ENCODE peak calls at places on chromosomes 12 and 14, in nine cellular contexts. R is stomach, P is Panc1, M is sigmoid colon, C is HL-60, Z is H1, F is transverse colon, B is esophagus muscularis mucosa, W is breast epithelium. K is an unnamed sample.

GRCh38 chr12:72296389-72296788 is 24.2 kb downstream of the TRHDE start:
- DNase-seq in M (no peak), F (no peak), P (no peak), B (no peak), R (no peak), W (no peak), Z (no peak), C (no peak), K (no peak)

GRCh38 chr12:8698132-8698829 is 490 bp downstream of the RIMKLB start:
- DNase-seq in B (no peak), F (peak; percentile 63), W (peak; percentile 57), Z (peak; percentile 78), R (peak; percentile 62), P (no peak), M (peak; percentile 85), C (no peak), K (peak; percentile 72)

GRCh38 chr12:111330800-111331752 is 37.8 kb downstream of the PHETA1 start:
- DNase-seq in P (peak; percentile 22), B (no peak), R (no peak), Z (no peak), M (no peak), W (no peak), F (no peak), C (no peak), K (peak; percentile 85)

GRCh38 chr12:124698211-124698997 is 131.0 kb upstream of the NCOR2 start:
- DNase-seq in F (no peak), W (no peak), Z (no peak), B (no peak), R (peak; percentile 56), C (no peak), P (no peak), M (no peak), K (no peak)

GRCh38 chr14:34640826-34641225 is 10.9 kb upstream of the SNX6 start:
- DNase-seq in P (no peak), Z (no peak), B (no peak), R (no peak), W (no peak), F (no peak), C (no peak), M (no peak), K (no peak)

GRCh38 chr14:74956280-74957072 is 1.1 kb upstream of the PGF start:
- DNase-seq in M (no peak), P (no peak), C (no peak), B (no peak), F (no peak), R (no peak), W (no peak), Z (no peak), K (no peak)

GRCh38 chr12:10364839-10365681 is 24.8 kb downstream of the KLRK1 start:
- DNase-seq in M (peak; percentile 79), P (peak; percentile 72), B (no peak), C (no peak), R (peak; percentile 69), F (peak; percentile 71), W (no peak), Z (no peak), K (peak; percentile 94)

GRCh38 chr14:76947078-76947837 is 81.2 kb downstream of the IRF2BPL start:
- DNase-seq in W (peak; percentile 92), M (peak; percentile 95), B (peak; percentile 96), F (peak; percentile 89), Z (peak; percentile 93), P (no peak), C (no peak), R (peak; percentile 94), K (peak; percentile 98)

GRCh38 chr14:21072102-21072501 is 2.0 kb downstream of the ARHGEF40 start:
- DNase-seq in M (no peak), C (peak; percentile 86), R (no peak), P (no peak), Z (no peak), B (no peak), F (no peak), W (no peak), K (peak; percentile 30)

DNA sequence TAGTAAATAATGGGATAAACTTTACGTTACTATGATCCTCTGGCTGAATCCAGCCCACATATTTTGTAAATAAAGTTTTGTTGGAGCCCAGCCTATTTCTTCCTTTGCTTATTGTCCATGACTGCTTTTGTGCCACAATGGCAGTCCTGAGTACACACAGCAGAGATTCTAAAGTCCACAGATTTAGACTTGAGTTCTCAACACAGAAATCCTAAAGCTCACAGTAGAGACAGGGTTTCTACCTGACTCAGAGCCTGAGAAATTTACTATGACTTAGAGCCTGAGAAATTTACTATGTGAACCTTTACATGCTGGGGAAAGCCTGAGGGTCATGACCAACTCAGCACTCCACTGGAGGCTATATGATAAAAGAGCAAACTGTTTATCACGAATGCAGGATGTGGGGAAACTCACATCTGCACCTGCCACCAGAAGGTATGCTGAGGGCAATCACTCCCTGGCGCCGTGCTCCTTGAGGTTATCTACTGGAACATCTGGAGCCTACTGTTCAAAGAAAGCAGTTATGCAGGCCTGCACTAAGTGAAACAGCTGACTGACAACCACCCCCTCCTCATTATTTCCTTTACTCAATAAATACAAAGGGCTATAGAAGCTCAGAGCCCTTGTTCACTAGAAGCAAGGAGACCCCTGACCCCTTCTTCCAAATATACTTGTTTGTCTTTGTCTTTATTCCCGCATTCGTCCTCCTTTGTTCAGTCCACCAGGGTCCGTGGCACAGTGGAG is 52.6 kb upstream of the BICD1 start:
- DNase-seq in Z (no peak), R (no peak), B (no peak), C (no peak), M (no peak), F (no peak), P (no peak), W (no peak), K (no peak)
- TF ChIP-seq POLR2AphosphoS5 in Z (no peak), R (no peak), B (no peak), C (no peak), M (no peak), F (no peak), P (no peak), W (no peak), K (no peak)

GRCh38 chr12:1605129-1606020 is 11.0 kb upstream of the FBXL14 start:
- DNase-seq in P (peak; percentile 68), W (peak; percentile 63), B (no peak), Z (peak; percentile 69), C (peak; percentile 34), R (peak; percentile 73), F (peak; percentile 77), M (peak; percentile 90), K (peak; percentile 85)

GRCh38 chr12:1604464-1604863 is 10.1 kb upstream of the FBXL14 start:
- DNase-seq in M (no peak), F (no peak), B (no peak), P (no peak), R (no peak), Z (no peak), W (no peak), C (no peak), K (no peak)

GRCh38 chr12:1603621-1604020 is 9.2 kb upstream of the FBXL14 start:
- DNase-seq in P (no peak), B (no peak), F (no peak), W (no peak), R (no peak), M (no peak), Z (no peak), C (no peak), K (no peak)

GRCh38 chr12:1607940-1608782 is 13.8 kb upstream of the FBXL14 start:
- DNase-seq in R (no peak), Z (no peak), P (no peak), B (no peak), M (no peak), W (no peak), F (no peak), C (no peak), K (no peak)

DNA sequence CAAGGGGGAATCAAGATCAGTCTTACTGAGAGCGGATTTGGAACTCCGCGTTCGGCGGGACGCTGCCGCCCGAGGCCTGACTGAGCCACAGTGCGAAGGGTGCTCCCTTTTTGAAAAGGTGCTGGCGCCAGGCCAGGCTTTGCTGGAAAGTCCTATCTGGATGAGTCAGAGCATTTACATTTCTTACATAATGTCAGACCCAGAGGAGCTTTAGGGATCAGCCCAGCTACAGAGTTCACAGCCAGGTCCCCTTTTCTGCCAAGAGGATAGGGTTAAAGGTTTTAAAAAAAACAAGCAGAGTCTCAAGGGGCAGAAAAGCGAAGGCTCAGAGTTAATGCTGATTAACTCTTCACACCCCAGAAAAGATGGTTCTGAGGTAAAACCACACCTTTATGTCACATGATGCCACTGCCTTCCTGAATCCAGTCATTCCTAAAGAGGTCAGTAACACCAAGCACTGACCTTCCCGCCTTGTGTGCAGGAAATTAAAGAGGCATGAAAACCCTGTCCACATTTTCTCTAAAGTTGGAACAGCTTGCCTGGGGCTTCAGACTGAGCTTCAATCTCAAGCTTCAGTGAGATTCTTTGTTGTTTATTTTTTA is 11.7 kb upstream of the FBXL14 start:
- DNase-seq in P (peak; percentile 77), F (peak; percentile 92), B (peak; percentile 95), C (peak; percentile 77), W (peak; percentile 86), M (peak; percentile 97), Z (no peak), R (peak; percentile 96), K (peak; percentile 61)
- TF ChIP-seq POLR2AphosphoS5 in P (no peak), F (peak; percentile 75), B (peak; percentile 85), C (no peak), W (no peak), M (peak; percentile 84), Z (no peak), R (peak; percentile 82), K (no peak)

DNA sequence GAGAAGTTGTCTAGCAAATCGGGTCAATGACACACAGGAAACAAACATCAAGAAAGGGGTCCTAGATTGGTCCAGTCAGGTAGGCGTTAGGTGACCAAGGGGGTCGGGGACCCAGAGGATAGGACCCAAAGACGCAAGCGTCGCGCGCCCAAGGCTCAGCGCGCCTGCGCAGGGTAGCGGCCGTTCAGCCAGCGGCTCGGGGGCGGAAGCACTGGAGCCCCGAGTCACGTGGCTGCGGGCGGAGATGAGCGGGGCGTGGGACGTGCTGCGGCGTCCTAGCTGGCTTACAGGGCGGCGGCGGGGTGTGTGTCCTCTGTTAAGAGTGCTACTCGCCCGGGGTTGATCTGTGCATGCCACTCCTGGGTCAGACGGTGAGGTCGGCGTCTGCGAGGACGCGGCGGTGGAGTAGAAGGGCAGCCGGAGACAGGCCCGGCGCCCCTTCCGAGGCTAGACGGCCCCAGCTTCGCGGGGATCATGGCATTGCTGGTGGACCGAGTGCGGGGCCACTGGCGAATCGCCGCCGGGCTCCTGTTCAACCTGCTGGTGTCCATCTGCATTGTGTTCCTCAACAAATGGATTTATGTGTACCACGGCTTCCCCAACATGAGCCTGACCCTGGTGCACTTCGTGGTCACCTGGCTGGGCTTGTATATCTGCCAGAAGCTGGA is at the start of gene SLC35E3:
- DNase-seq in R (peak; percentile 92), C (peak; percentile 87), Z (peak; percentile 92), M (peak; percentile 95), B (peak; percentile 96), W (peak; percentile 89), P (peak; percentile 58), F (peak; percentile 96), K (peak; percentile 96)
- TF ChIP-seq POLR2AphosphoS5 in R (peak; percentile 76), C (peak; percentile 90), Z (peak; percentile 94), M (peak; percentile 88), B (peak; percentile 84), W (peak; percentile 33), P (peak; percentile 95), F (peak; percentile 89), K (peak; percentile 94)

DNA sequence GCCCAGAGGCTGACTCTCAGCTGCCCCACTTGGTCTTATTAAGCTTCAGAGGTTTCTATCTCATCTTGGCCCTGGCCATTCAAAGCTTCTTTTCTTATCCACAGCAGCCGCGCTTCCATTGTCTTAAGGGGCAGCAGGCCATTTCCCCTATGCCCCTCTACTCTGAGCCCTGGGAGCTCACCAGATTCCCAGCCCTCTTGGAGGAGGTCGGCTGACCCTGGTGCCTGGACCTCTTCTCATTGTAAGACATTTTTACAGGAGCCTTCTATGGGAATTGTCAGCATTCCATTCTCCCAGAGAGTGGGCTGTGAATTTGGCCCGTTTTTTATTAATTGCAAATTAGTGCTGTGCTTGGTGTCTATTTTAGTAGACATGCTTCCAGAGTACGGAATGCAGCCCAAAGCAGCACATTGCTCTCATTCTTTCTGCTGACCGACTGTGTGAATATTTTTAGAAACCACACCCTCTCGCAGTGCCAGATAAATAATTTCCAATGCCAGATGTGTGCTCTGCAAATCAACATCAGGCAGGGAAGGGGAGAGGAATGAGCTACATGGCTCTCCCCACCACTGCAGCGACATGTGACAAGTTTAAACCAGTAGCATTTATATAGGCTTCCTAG is 58.5 kb downstream of the NUAK1 start:
- DNase-seq in R (no peak), P (no peak), Z (no peak), B (no peak), F (no peak), W (no peak), C (no peak), M (no peak), K (no peak)
- TF ChIP-seq POLR2AphosphoS5 in R (no peak), P (no peak), Z (no peak), B (peak; percentile 27), F (no peak), W (no peak), C (no peak), M (no peak), K (no peak)

K was measured in GM23338.